ENCODE peak calls at places on chromosomes 16 and 17, in five cellular contexts. M, D, Q, U and V are unnamed samples.
A peak's percentile ranks its signal among the peaks of the same experiment; 100 is the strongest.

GRCh38 chr16:63938661-63939060 is 1183.2 kb downstream of the CDH11 start:
- DNase-seq in Q (no peak), U (no peak), D (no peak), M (no peak), V (no peak)

GRCh38 chr17:77208217-77208808 is 67.5 kb downstream of the SEC14L1 start:
- DNase-seq in D (peak; percentile 47), Q (no peak), U (no peak), M (peak; percentile 68), V (no peak)

GRCh38 chr17:59858167-59858790 is 34.5 kb downstream of the TUBD1 start:
- DNase-seq in M (no peak), U (no peak), Q (no peak), D (no peak), V (no peak)

GRCh38 chr16:30650369-30651123 is at the start of gene PRR14:
- DNase-seq in U (peak; percentile 97), D (peak; percentile 100), M (peak; percentile 100), Q (peak; percentile 99), V (peak; percentile 98)

GRCh38 chr16:15435216-15435864 is 952 bp downstream of the BMERB1 start:
- DNase-seq in M (peak; percentile 61), U (no peak), D (no peak), Q (no peak), V (no peak)

GRCh38 chr17:9256361-9256943 is 235.1 kb downstream of the NTN1 start:
- DNase-seq in D (no peak), M (no peak), Q (peak; percentile 13), U (no peak), V (no peak)

GRCh38 chr17:15966183-15966878 is 21.4 kb downstream of the ADORA2B start:
- DNase-seq in D (no peak), Q (no peak), U (no peak), M (peak; percentile 96), V (no peak)

GRCh38 chr16:10086620-10087019 is 95.6 kb downstream of the GRIN2A start:
- DNase-seq in M (no peak), U (no peak), D (peak; percentile 43), Q (no peak), V (no peak)

GRCh38 chr16:24382929-24383328 is 126.8 kb downstream of the CACNG3 start:
- DNase-seq in U (no peak), M (peak; percentile 48), D (no peak), Q (no peak), V (no peak)

GRCh38 chr16:56450275-56450889 is 750 bp downstream of the NUDT21 start:
- DNase-seq in U (no peak), M (peak; percentile 50), Q (no peak), D (no peak), V (no peak)

GRCh38 chr17:16440814-16441629 is 25.7 kb downstream of the TRPV2 start:
- DNase-seq in U (no peak), D (no peak), M (no peak), Q (no peak), V (no peak)

DNA sequence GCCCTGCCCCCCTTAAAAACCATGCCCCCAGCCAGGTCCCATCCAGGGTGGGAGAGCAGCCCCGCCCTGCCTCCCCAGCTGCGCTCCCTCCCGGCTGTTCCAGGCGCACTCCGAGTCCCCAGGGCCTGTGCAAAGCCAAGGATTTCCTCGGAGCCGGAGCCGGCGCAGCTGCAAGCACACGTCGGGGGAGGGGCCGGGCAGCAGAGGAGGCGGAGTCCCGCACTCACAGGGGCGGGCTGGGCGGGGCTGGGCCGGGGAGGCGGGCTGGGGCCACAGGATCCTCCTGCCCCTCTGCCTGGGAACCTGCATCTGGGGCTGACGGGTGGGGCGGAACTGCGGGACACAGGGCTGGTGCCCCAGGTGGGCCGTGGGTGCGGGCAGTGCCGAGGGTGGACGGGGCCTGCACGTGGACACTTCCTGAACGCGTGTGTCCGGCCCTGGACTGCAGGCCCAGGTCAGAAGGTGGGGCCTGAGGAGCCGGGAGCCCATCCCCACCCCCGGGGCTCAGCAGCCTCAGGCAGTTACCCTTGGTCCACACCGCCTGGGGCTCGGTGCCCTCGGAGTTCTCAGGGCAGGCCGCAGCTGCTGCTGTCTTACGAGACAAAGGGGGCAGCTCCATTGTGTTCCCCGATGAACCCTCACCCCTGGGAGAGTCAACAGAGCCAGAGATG is 24.0 kb upstream of the SSTR5 start:
- DNase-seq in U (no peak), M (peak; percentile 92), D (peak; percentile 71), Q (no peak), V (no peak)
- H3K27me3 ChIP-seq in U (no peaks in the 10 kb centered on the region), M (no peaks in the 10 kb centered on the region), D (peaks cover 11% of the 10 kb centered on the region), Q (peaks cover 6% of the 10 kb centered on the region), V (peaks cover 22% of the 10 kb centered on the region)

GRCh38 chr16:6682142-6682811 is 650.4 kb upstream of the RBFOX1 start:
- DNase-seq in U (no peak), Q (no peak), M (peak; percentile 92), D (no peak), V (no peak)
- TF ChIP-seq CTCF in U (no peak), Q (peak; percentile 31), M (peak; percentile 93), D (peak; percentile 55), V (peak; percentile 34)

DNA sequence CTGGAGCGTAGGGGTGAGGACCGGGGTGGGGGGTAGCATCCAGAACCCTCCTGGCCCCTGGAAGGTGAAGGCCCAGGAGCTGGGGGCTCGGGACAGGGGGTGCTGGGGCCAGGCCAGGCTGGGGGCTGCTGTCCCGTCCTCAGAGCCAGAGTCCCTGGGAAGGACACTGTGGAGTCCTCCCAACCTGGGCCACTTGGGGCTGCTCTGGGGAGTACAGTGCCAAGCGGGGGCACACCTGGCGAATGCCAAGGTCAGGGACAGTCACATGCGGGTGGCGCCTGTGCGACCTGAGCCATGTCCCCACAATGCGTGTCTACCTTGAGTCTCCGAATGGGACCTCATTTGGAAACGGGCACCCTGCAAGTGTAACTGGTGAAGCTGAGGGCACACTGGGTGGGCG is 1.2 kb upstream of the PERCC1 start:
- DNase-seq in U (no peak), D (no peak), M (no peak), Q (no peak), V (no peak)
- H3K4me1 ChIP-seq in U (no peaks in the 10 kb centered on the region), D (peaks cover 6% of the 10 kb centered on the region), M (no peaks in the 10 kb centered on the region), Q (no peaks in the 10 kb centered on the region), V (no peaks in the 10 kb centered on the region)

DNA sequence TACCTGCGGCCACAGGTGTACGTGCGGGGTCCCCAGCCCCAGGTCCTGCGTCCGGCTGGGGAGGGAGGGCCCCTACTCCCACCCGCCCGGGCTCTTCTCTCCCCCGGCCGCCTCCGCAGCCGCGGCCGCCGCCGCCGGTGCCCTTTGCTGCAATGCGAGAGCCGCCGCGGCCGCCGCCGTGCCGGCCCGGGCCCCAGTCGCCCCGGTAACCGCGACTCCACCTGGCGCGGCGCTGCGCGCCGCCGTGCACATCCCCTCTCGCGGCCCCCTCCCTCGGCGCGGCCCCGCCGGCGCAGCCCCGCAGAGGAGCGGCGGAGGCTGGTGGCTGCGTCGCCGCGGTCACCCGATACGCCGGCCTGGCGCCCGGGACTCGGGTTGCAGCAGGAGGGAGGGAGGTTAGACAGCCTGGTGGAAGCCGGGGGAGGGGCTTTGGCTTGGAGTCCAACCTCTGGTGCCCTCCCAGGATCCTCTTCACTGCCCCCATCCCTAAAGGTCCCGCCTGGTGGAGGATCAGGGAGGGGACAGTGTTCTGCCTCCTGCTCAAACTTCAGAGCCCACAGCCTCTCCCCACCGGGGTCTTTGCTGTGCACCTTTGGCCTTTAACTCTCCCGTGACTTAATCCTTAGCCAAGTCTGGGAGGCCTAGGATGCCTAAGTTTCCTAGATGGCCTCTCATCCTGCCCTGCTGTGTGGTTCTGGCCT is 32.9 kb downstream of the SRCIN1 start:
- DNase-seq in U (no peak), D (no peak), M (peak; percentile 95), Q (peak; percentile 82), V (no peak)
- H3K27me3 ChIP-seq in U (no peaks in the 10 kb centered on the region), D (peaks cover 33% of the 10 kb centered on the region), M (peaks cover 92% of the 10 kb centered on the region), Q (peaks cover 51% of the 10 kb centered on the region), V (peaks cover 90% of the 10 kb centered on the region)

GRCh38 chr17:39077252-39077651 is 74.2 kb downstream of the PLXDC1 start:
- DNase-seq in U (no peak), M (no peak), D (no peak), Q (no peak), V (no peak)

GRCh38 chr17:39080416-39081179 is 70.8 kb downstream of the PLXDC1 start:
- DNase-seq in M (no peak), U (no peak), Q (no peak), D (no peak), V (no peak)

GRCh38 chr17:39073916-39074315 is 77.5 kb downstream of the PLXDC1 start:
- DNase-seq in M (no peak), U (no peak), D (no peak), Q (no peak), V (peak; percentile 90)

GRCh38 chr17:39079836-39080235 is 71.6 kb downstream of the PLXDC1 start:
- DNase-seq in D (no peak), U (no peak), M (no peak), Q (no peak), V (no peak)

DNA sequence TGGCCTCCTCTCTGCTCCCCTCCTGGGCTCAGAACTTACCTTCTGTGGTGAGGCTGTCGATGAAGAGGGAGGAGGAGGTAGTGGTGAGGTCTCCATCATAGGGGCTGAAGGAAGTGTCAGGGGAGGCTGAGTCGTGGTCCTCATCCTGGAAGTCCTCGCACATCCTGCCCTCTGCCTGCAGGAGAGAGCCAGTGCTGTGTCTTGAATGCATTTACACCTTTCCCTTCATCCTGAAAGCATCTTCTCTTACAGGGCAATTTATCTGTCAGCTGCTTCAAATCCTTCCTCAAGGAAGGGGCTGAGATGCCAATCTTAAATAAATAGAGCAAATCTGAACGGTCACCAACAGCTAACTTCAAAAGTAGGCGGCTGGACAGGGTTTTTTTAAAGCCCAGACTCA is 73.6 kb downstream of the PLXDC1 start:
- DNase-seq in D (no peak), U (no peak), M (no peak), Q (no peak), V (no peak)
- TF ChIP-seq CTCF in D (no peak), U (no peak), M (peak; percentile 68), Q (no peak), V (peak; percentile 25)

DNA sequence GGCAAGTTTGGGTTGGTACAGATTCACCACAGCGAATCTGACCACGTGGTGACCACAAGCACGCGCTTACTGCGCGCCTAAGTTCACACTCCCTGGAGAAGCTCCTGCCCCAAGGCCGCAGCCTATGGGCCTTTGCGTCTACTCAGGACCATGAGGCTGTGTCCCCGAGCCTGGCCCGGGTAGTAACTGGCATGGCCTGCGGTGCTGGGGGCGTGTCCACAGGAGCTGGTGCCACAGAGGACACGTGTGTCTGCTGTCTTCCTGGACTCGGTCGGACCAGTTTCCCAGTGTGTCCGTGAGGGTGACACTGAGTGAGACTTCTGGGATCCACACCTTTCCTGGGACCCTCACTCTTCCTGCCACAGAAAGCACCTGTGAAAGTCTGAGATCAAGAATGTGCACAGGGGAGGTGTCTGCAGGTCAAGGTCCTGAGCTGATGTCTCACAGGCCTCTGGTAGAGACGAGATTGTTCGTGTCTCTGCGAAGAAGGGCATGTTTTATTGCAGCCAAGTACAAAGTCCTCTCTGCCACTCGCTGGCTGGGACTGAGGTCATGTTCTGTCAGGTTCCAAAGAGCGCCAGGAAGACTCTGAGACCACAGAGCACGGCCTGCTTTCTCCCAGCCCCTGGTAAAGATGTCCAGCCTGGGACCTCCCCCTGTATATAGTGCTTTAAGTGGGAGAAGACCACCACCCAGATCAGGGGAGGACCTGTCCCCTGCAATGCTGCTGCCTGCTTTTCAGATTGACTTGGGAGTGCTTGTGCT is 25.2 kb upstream of the CAPN15 start:
- DNase-seq in D (no peak), M (no peak), U (no peak), Q (peak; percentile 71), V (peak; percentile 22)
- H3K4me1 ChIP-seq in D (no peaks in the 10 kb centered on the region), M (peaks cover 3% of the 10 kb centered on the region), U (no peaks in the 10 kb centered on the region), Q (no peaks in the 10 kb centered on the region), V (no peaks in the 10 kb centered on the region)